ENCODE peak calls at places on chromosomes 1 and 21, in five cellular contexts. S is HFF-Myc, B is lung, V is foreskin fibroblast, G is NB4. O is an unnamed sample.

GRCh38 chr1:158068918-158069317 is 75.5 kb downstream of the KIRREL1 start:
- DNase-seq in B (no peak), G (no peak), S (no peak), V (peak; percentile 65), O (no peak)

GRCh38 chr1:179082308-179083030 is 599 bp downstream of the TOR3A start:
- DNase-seq in S (no peak), G (peak; percentile 60), V (peak; percentile 57), B (peak; percentile 34), O (peak; percentile 16)

GRCh38 chr1:19591482-19592093 is 52.5 kb upstream of the NBL1 start:
- DNase-seq in S (no peak), V (no peak), B (no peak), G (no peak), O (no peak)

GRCh38 chr1:204941415-204942338 is 71.0 kb downstream of the NFASC start:
- DNase-seq in B (peak; percentile 57), G (peak; percentile 57), V (peak; percentile 78), S (peak; percentile 21), O (peak; percentile 56)

GRCh38 chr1:36446261-36446660 is 4.0 kb downstream of the OSCP1 start:
- DNase-seq in G (peak; percentile 83), B (no peak), S (no peak), V (no peak), O (no peak)

GRCh38 chr1:150049926-150050325 is 17.6 kb upstream of the VPS45 start:
- DNase-seq in B (no peak), G (no peak), S (no peak), V (no peak), O (no peak)

GRCh38 chr1:30685796-30686165 is 37.6 kb downstream of the MATN1 start:
- DNase-seq in V (no peak), B (no peak), S (no peak), G (no peak), O (no peak)

GRCh38 chr1:36384542-36385409 is 948 bp downstream of the STK40 start:
- DNase-seq in V (peak; percentile 37), S (no peak), B (peak; percentile 87), G (peak; percentile 71), O (peak; percentile 16)

GRCh38 chr1:52253421-52253820 is 111.5 kb downstream of the ZFYVE9 start:
- DNase-seq in G (no peak), V (no peak), S (no peak), B (no peak), O (no peak)

GRCh38 chr1:56585985-56586384 is 6.6 kb upstream of the PLPP3 start:
- DNase-seq in G (no peak), B (no peak), V (peak; percentile 38), S (no peak), O (no peak)

GRCh38 chr1:108124622-108125311 is 75.4 kb downstream of the SLC25A24 start:
- DNase-seq in V (no peak), G (no peak), S (no peak), B (no peak), O (no peak)

GRCh38 chr1:192610114-192610958 is 25.6 kb upstream of the RGS13 start:
- DNase-seq in G (peak; percentile 61), B (no peak), S (peak; percentile 17), V (peak; percentile 63), O (peak; percentile 65)

GRCh38 chr1:55706397-55706796 is 491.2 kb upstream of the USP24 start:
- DNase-seq in B (no peak), V (no peak), G (peak; percentile 29), S (no peak), O (no peak)

GRCh38 chr1:100606438-100606837 is 68.5 kb downstream of the GPR88 start:
- DNase-seq in V (peak; percentile 68), G (peak; percentile 27), B (no peak), S (no peak), O (peak; percentile 84)

GRCh38 chr1:22139066-22139594 is 3.8 kb downstream of the WNT4 start:
- DNase-seq in S (no peak), V (no peak), G (no peak), B (no peak), O (no peak)

GRCh38 chr21:36419996-36420395 is 34.8 kb downstream of the CHAF1B start:
- DNase-seq in B (peak; percentile 77), V (peak; percentile 93), G (peak; percentile 83), S (peak; percentile 72), O (peak; percentile 96)

GRCh38 chr1:183806650-183807049 is 1.7 kb downstream of the RGL1 start:
- DNase-seq in V (peak; percentile 24), G (no peak), S (no peak), B (no peak), O (no peak)

GRCh38 chr1:183804382-183804781 is 538 bp upstream of the RGL1 start:
- DNase-seq in V (peak; percentile 41), B (no peak), S (no peak), G (no peak), O (no peak)

GRCh38 chr1:183806086-183806485 is 1.2 kb downstream of the RGL1 start:
- DNase-seq in G (no peak), S (no peak), B (no peak), V (peak; percentile 52), O (peak; percentile 47)

GRCh38 chr1:183807549-183808168 is 2.7 kb downstream of the RGL1 start:
- DNase-seq in S (peak; percentile 53), B (no peak), V (peak; percentile 81), G (no peak), O (peak; percentile 26)

DNA sequence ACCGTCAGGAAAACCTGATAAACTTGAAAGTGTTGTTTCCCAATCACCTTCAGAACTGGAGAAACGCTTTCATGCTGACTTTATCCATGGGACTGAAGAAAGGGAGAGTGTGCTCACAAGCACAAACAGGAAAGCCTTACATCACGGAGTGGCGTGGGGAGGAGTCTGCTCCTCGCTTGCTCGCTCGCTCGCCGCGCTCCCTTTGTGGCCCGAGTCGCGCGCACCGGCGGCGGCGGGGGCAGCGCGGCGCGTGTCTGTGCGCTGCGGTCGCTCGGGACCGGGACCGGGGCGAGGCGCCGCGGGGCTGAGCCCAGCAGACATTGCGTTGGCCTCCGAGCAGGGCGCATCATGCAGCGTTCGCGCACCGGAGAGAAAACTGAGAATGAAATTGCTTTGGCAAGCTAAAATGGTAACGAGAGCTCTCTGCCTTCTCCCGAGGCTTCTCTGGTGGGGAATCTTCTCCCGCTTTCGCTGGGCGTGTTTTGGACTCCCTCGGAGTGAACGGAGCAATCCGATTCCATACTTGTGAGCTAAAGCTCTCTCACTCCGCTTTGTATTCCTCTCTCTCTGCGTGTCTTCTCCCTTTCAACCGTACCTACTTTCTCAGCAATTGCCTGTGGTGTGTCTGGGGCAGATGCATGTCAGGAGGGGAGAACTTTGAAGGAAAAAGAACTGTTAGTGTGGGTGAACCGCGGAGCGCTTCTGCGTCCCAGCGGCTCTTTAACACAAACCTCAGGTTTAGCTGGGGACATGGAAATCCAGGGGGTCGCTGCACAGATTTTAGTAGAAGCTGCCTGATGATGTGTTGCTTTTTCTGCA is at the start of gene RGL1:
- DNase-seq in S (no peak), B (peak; percentile 76), G (peak; percentile 7), V (peak; percentile 90), O (peak; percentile 93)
- H3K4me3 ChIP-seq in S (peak within 1 kb of the TSS; percentile 80), B (peak within 1 kb of the TSS; percentile 79), G (no peak within 1 kb of the TSS), V (peak within 1 kb of the TSS; percentile 55), O (peak within 1 kb of the TSS; percentile 70)

GRCh38 chr1:170670751-170671628 is 7.1 kb downstream of the PRRX1 start:
- DNase-seq in G (no peak), S (no peak), B (no peak), V (peak; percentile 2), O (no peak)
- TF ChIP-seq CTCF in G (no peak), S (peak; percentile 18), B (peak; percentile 28), V (no peak), O (peak; percentile 53)

GRCh38 chr21:34020005-34020847 is 53.2 kb upstream of the MRPS6 start:
- DNase-seq in V (no peak), S (no peak), B (no peak), G (peak; percentile 89), O (no peak)
- H3K4me3 ChIP-seq in V (no peak overlapping the region), S (no peak overlapping the region), B (no peak overlapping the region), G (no peak overlapping the region), O (no peak overlapping the region)

GRCh38 chr1:214952648-214953047 is 129.9 kb upstream of the KCNK2 start:
- DNase-seq in G (no peak), S (no peak), B (no peak), V (no peak), O (no peak)
- TF ChIP-seq CTCF in G (no peak), S (no peak), B (no peak), V (no peak), O (no peak)

GRCh38 chr1:175152006-175152652 is 40.4 kb downstream of the KIAA0040 start:
- DNase-seq in V (peak; percentile 66), B (peak; percentile 52), G (peak; percentile 59), S (no peak), O (peak; percentile 50)

GRCh38 chr1:175150596-175151319 is 41.8 kb downstream of the KIAA0040 start:
- DNase-seq in V (peak; percentile 37), G (no peak), S (no peak), B (no peak), O (no peak)

GRCh38 chr1:175148068-175148467 is 44.5 kb downstream of the KIAA0040 start:
- DNase-seq in G (no peak), S (no peak), B (no peak), V (no peak), O (no peak)

GRCh38 chr1:175145899-175146298 is 46.7 kb downstream of the KIAA0040 start:
- DNase-seq in G (no peak), V (no peak), S (no peak), B (no peak), O (no peak)

GRCh38 chr1:175146535-175147213 is 45.9 kb downstream of the KIAA0040 start:
- DNase-seq in S (no peak), V (peak; percentile 67), G (peak; percentile 66), B (peak; percentile 71), O (peak; percentile 60)
- H3K4me3 ChIP-seq in S (no peak overlapping the region), V (no peak overlapping the region), G (no peak overlapping the region), B (no peak overlapping the region), O (no peak overlapping the region)

GRCh38 chr1:116260621-116261020 is 112.4 kb upstream of the ATP1A1 start:
- DNase-seq in G (no peak), B (no peak), S (no peak), V (no peak), O (no peak)

GRCh38 chr1:116259665-116260064 is 113.4 kb upstream of the ATP1A1 start:
- DNase-seq in G (peak; percentile 6), S (no peak), B (no peak), V (no peak), O (no peak)

GRCh38 chr1:116260096-116260495 is 112.9 kb upstream of the ATP1A1 start:
- DNase-seq in B (no peak), S (no peak), V (no peak), G (no peak), O (no peak)

GRCh38 chr1:116262207-116262994 is 110.6 kb upstream of the ATP1A1 start:
- DNase-seq in S (no peak), G (no peak), V (no peak), B (no peak), O (no peak)

DNA sequence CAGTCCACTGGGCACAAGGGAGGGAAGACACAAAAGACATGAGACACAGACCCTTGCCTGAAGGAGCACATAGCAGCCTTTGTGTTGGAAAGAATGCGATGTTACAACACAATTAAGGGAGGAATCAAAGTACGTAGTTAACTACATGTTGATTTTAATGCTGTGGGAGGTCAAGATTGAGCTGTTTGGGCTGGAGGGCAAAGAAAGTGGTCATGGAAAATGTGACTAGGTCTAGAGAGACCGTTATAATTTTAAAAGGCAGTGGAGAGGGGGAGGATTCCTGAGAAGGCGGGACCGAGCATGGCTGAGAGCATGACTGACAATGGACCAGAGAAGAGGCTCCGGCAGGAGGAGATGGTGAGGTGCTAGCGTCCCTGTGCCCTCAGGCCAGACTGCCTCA is 111.8 kb upstream of the ATP1A1 start:
- DNase-seq in V (no peak), S (no peak), G (no peak), B (no peak), O (peak; percentile 14)
- TF ChIP-seq CTCF in V (no peak), S (no peak), G (no peak), B (no peak), O (no peak)

GRCh38 chr1:75725861-75726361 is 1.4 kb downstream of the ACADM start:
- DNase-seq in V (no peak), B (no peak), S (no peak), G (peak; percentile 26), O (no peak)
- H3K4me3 ChIP-seq in V (peak overlapping the region; percentile 88), B (no peak overlapping the region), S (peak overlapping the region; percentile 78), G (peak overlapping the region; percentile 87), O (peak overlapping the region; percentile 93)

O was measured in fibroblast of pulmonary artery.